ENCODE peak calls at places on chromosomes 2 and 18, in eight cellular contexts. X is H1, K is mammary epithelial cell, T is right cardiac atrium, Y is left lung, C is heart left ventricle, S is stomach, O is tibial nerve. M is an unnamed sample. For H3K4me1, the result is how much of the 10 kb centered on the place peaks cover.

GRCh38 chr18:49837889-49838288 is 24.6 kb upstream of the ACAA2 start:
- DNase-seq in X (no peak), K (peak), T (no peak), Y (no peak), C (no peak), S (no peak), O (no peak), M (no peak)

GRCh38 chr2:102630458-102630857 is 11.1 kb downstream of the SLC9A2 start:
- DNase-seq in X (no peak), K (no peak), T (no peak), Y (no peak), C (no peak), S (no peak), O (no peak), M (no peak)

GRCh38 chr2:203484266-203485112 is 50.6 kb downstream of the RAPH1 start:
- DNase-seq in X (no peak), K (peak), T (no peak), Y (no peak), C (peak), S (peak), O (no peak), M (no peak)

GRCh38 chr2:47904903-47905453 is 1.3 kb downstream of the FBXO11 start:
- DNase-seq in X (peak), K (peak), T (peak), Y (peak), C (peak), S (peak), O (peak), M (peak)

GRCh38 chr18:62881509-62882016 is 166.2 kb downstream of the PHLPP1 start:
- DNase-seq in X (no peak), K (peak), T (no peak), Y (no peak), C (no peak), S (no peak), O (no peak), M (no peak)

GRCh38 chr2:172510083-172510482 is 45.8 kb upstream of the PDK1 start:
- DNase-seq in X (no peak), K (no peak), T (no peak), Y (no peak), C (no peak), S (no peak), O (no peak), M (no peak)

GRCh38 chr2:188573453-188573852 is 281.8 kb downstream of the GULP1 start:
- DNase-seq in X (no peak), K (no peak), T (no peak), Y (no peak), C (no peak), S (no peak), O (no peak), M (no peak)

GRCh38 chr2:203782262-203782976 is 76.0 kb downstream of the CD28 start:
- DNase-seq in X (peak), K (peak), T (peak), Y (peak), C (peak), S (peak), O (no peak), M (no peak)

GRCh38 chr18:71837560-71837959 is 706.6 kb downstream of the CBLN2 start:
- DNase-seq in X (no peak), K (no peak), T (no peak), Y (no peak), C (no peak), S (no peak), O (no peak), M (no peak)

GRCh38 chr2:218406949-218407703 is 7.5 kb downstream of the CTDSP1 start:
- DNase-seq in X (no peak), K (peak), T (peak), Y (peak), C (peak), S (peak), O (peak), M (peak)

GRCh38 chr2:44277541-44277940 is 2.3 kb downstream of the SLC3A1 start:
- DNase-seq in X (no peak), K (no peak), T (no peak), Y (no peak), C (no peak), S (no peak), O (no peak), M (no peak)

GRCh38 chr2:15650616-15651366 is 59.1 kb downstream of the DDX1 start:
- DNase-seq in X (no peak), K (no peak), T (no peak), Y (no peak), C (no peak), S (no peak), O (no peak), M (no peak)

GRCh38 chr2:58006256-58006951 is 40.2 kb upstream of the VRK2 start:
- DNase-seq in X (no peak), K (no peak), T (no peak), Y (no peak), C (no peak), S (no peak), O (no peak), M (no peak)

GRCh38 chr2:98455494-98455976 is 10.9 kb downstream of the INPP4A start:
- DNase-seq in X (peak), K (no peak), T (no peak), Y (no peak), C (no peak), S (no peak), O (no peak), M (no peak)

GRCh38 chr2:37780097-37780676 is 108.7 kb upstream of the CDC42EP3 start:
- DNase-seq in X (no peak), K (peak), T (no peak), Y (no peak), C (no peak), S (no peak), O (no peak), M (no peak)

GRCh38 chr2:226023383-226023782 is 623.9 kb downstream of the NYAP2 start:
- DNase-seq in X (no peak), K (no peak), T (no peak), Y (no peak), C (no peak), S (no peak), O (no peak), M (no peak)

GRCh38 chr2:11073791-11074190 is 81.5 kb upstream of the SLC66A3 start:
- DNase-seq in X (no peak), K (no peak), T (no peak), Y (no peak), C (no peak), S (no peak), O (no peak), M (no peak)

GRCh38 chr2:2183135-2183534 is 147.9 kb downstream of the MYT1L start:
- DNase-seq in X (no peak), K (no peak), T (no peak), Y (no peak), C (no peak), S (no peak), O (no peak), M (no peak)

GRCh38 chr2:167310442-167310841 is 422.2 kb downstream of the XIRP2 start:
- DNase-seq in X (no peak), K (no peak), T (no peak), Y (no peak), C (no peak), S (no peak), O (no peak), M (no peak)

GRCh38 chr2:88735853-88736252 is 44.4 kb downstream of the RPIA start:
- DNase-seq in X (no peak), K (peak), T (no peak), Y (no peak), C (no peak), S (no peak), O (no peak), M (no peak)

GRCh38 chr18:23133860-23134779 is 1.2 kb upstream of the CABLES1 start:
- DNase-seq in X (peak), K (peak), T (no peak), Y (peak), C (no peak), S (peak), O (no peak), M (peak)

GRCh38 chr2:237996041-237996593 is 29.3 kb downstream of the UBE2F start:
- DNase-seq in X (no peak), K (peak), T (no peak), Y (peak), C (no peak), S (no peak), O (no peak), M (no peak)

DNA sequence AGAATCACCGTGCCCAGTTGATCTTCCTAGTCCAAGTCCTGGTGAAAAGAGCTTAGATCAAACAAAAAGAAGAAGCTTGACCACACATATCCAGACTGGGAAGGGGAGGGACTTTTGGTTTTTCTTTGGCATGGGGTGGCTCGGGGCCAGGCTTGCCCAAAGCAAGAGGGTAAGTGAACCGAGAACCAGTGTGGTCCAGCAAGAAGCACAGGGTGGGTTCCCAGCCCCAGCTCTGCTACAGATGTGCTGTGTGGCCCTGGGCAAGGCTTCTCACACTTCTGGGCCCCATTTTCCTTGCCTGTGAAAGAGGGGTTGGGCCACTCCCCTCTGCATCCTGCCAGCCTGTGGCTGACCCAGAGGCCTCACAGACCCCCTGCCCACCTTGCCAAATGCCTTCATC is 6.7 kb downstream of the ATP6V1B1 start:
- DNase-seq in X (no peak), K (no peak), T (no peak), Y (no peak), C (no peak), S (no peak), O (no peak), M (no peak)
- H3K4me1 ChIP-seq in X (under half), K (under half), T (under half), Y (under half), C (under half), S (under half), O (under half), M (under half)

DNA sequence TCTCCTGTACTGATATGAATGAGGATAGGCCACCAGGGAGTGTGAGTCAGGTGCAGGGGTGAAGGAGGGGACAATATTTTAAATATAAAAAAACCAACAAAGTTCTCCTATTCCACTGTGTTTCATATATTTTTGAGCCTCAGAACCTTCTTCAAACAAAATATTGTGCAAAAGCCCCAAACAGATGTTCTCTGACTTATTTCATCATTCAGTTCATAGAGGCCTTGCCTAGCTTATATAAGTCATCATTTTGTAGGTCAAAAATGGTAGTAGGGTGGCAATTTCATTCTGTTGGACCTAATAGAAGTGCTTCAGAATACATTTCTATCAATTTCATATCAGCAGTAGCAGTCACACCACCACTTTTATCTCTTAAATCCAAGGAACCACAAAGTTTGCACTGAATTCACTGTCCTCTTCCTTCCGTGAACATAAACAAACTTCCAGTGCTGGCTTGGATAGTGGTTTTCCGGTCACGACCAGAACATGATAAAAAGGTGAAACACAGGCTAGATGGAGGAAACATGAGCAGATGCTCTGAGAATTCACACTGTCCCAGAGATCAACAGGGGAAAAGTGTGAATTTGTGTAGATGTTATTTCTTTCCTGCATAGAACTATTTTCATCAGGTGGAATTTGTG is 99.1 kb downstream of the EN1 start:
- DNase-seq in X (no peak), K (no peak), T (no peak), Y (no peak), C (no peak), S (no peak), O (no peak), M (no peak)
- H3K4me1 ChIP-seq in X (under half), K (under half), T (under half), Y (under half), C (under half), S (under half), O (under half), M (under half)

DNA sequence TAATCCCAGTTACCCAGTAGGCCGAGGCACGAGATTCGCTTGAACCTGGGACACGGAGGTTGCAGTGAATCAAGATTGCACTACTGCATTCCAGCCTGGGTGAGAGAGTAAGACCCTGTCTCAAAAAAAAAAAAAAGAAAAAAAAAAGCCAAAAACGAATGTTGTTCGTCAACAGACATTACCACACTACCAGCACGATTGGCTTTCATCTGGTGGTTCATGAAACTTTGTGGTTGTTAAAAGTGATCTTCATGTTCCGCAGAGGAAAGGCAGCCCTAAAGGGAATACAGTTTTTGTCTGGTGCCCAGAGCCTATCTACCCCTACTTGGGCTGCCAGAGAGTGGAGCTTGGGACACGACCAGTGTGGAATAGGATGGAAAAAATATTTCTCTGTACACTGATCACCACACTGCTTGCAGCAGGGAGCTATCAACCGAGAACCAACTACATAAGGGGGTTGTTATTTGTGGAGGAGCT is 13.6 kb upstream of the CXCR4 start:
- DNase-seq in X (no peak), K (no peak), T (no peak), Y (no peak), C (no peak), S (no peak), O (no peak), M (no peak)
- H3K4me1 ChIP-seq in X (under half), K (under half), T (under half), Y (half or more), C (under half), S (under half), O (under half), M (under half)

GRCh38 chr2:96863575-96864342 is 5.9 kb upstream of the ANKRD39 start:
- DNase-seq in X (no peak), K (no peak), T (peak), Y (no peak), C (no peak), S (no peak), O (no peak), M (no peak)
- H3K4me1 ChIP-seq in X (under half), K (under half), T (under half), Y (half or more), C (under half), S (half or more), O (under half), M (under half)